ENCODE peak calls at places on chromosomes 7 and 10, in four cellular contexts. V is lower lobe of right lung, C is right lobe of liver, R is upper lobe of right lung. K is an unnamed sample.

GRCh38 chr10:88048312-88048711 is 184.9 kb downstream of the PTEN start:
- DNase-seq in R (no peak), C (no peak), V (no peak), K (no peak)

GRCh38 chr7:157446322-157446721 is 109.5 kb downstream of the DNAJB6 start:
- DNase-seq in R (peak), C (peak), V (peak), K (no peak)

GRCh38 chr10:94066411-94066810 is 72.7 kb downstream of the PLCE1 start:
- DNase-seq in R (no peak), V (no peak), C (no peak), K (no peak)

GRCh38 chr7:144391823-144392255 is 11.7 kb downstream of the NOBOX start:
- DNase-seq in R (no peak), C (no peak), V (no peak), K (peak)

GRCh38 chr10:35007858-35008301 is 82.3 kb downstream of the CUL2 start:
- DNase-seq in C (no peak), R (no peak), V (no peak), K (no peak)

GRCh38 chr10:72297281-72297967 is 23.7 kb downstream of the DDIT4 start:
- DNase-seq in V (peak), R (peak), C (peak), K (peak)

GRCh38 chr10:116765549-116766162 is 23.3 kb upstream of the HSPA12A start:
- DNase-seq in R (peak), C (no peak), V (no peak), K (no peak)

GRCh38 chr7:141208539-141208938 is 134.7 kb downstream of the TMEM178B start:
- DNase-seq in R (no peak), V (no peak), C (no peak), K (no peak)

GRCh38 chr7:93245525-93246432 is 13.6 kb downstream of the VPS50 start:
- DNase-seq in R (no peak), C (no peak), V (no peak), K (no peak)

GRCh38 chr10:60732240-60733188 is 45.8 kb upstream of the CDK1 start:
- DNase-seq in C (no peak), V (peak), R (no peak), K (no peak)

GRCh38 chr10:129866894-129867293 is 97.2 kb downstream of the EBF3 start:
- DNase-seq in V (no peak), R (no peak), C (no peak), K (no peak)

GRCh38 chr10:3775671-3776551 is 9.1 kb downstream of the KLF6 start:
- DNase-seq in R (no peak), V (no peak), C (peak), K (no peak)

GRCh38 chr7:128427289-128427891 is 17.6 kb upstream of the IMPDH1 start:
- DNase-seq in C (no peak), V (no peak), R (no peak), K (no peak)

GRCh38 chr7:24336461-24336860 is 52.5 kb downstream of the NPY start:
- DNase-seq in R (no peak), V (no peak), C (no peak), K (no peak)

GRCh38 chr10:130052193-130052592 is 58.4 kb downstream of the C10orf143 start:
- DNase-seq in V (no peak), C (no peak), R (no peak), K (no peak)

GRCh38 chr10:48490576-48491345 is 114.1 kb downstream of the ARHGAP22 start:
- DNase-seq in C (no peak), R (peak), V (no peak), K (no peak)

GRCh38 chr7:92810242-92810611 is 26.1 kb downstream of the CDK6 start:
- DNase-seq in C (no peak), R (no peak), V (no peak), K (no peak)

GRCh38 chr7:33743594-33743993 is 161.7 kb upstream of the BMPER start:
- DNase-seq in R (no peak), C (no peak), V (no peak), K (no peak)

GRCh38 chr7:6640246-6640721 is 3.2 kb downstream of the ZNF316 start:
- DNase-seq in C (no peak), V (no peak), R (no peak), K (peak)

GRCh38 chr10:132939378-132939955 is 2.9 kb downstream of the CFAP46 start:
- DNase-seq in V (peak), C (peak), R (peak), K (no peak)

GRCh38 chr10:34254596-34254995 is 560.5 kb downstream of the PARD3 start:
- DNase-seq in R (no peak), C (no peak), V (no peak), K (no peak)

GRCh38 chr10:86438091-86438749 is 71.6 kb upstream of the GRID1 start:
- DNase-seq in C (no peak), V (no peak), R (no peak), K (no peak)

GRCh38 chr7:4683043-4683883 is 1.2 kb downstream of the FOXK1 start:
- DNase-seq in C (peak), V (peak), R (peak), K (peak)

GRCh38 chr7:100676501-100677306 is 3.2 kb downstream of the GNB2 start:
- DNase-seq in V (peak), R (no peak), C (no peak), K (peak)

GRCh38 chr10:51770719-51771118 is 71.3 kb upstream of the CSTF2T start:
- DNase-seq in R (no peak), V (no peak), C (no peak), K (no peak)

GRCh38 chr10:7626283-7626682 is 40.5 kb downstream of the ITIH5 start:
- DNase-seq in C (no peak), V (no peak), R (no peak), K (peak)

GRCh38 chr10:97185326-97186058 is at the start of gene SLIT1:
- DNase-seq in C (peak), V (no peak), R (peak), K (no peak)

GRCh38 chr7:93316730-93317129 is 84.6 kb downstream of the VPS50 start:
- DNase-seq in C (no peak), R (no peak), V (no peak), K (no peak)

GRCh38 chr7:81173766-81174281 is 255.0 kb upstream of the SEMA3C start:
- DNase-seq in R (no peak), C (no peak), V (no peak), K (no peak)

GRCh38 chr10:23786594-23786993 is 347.7 kb downstream of the OTUD1 start:
- DNase-seq in V (no peak), C (no peak), R (no peak), K (no peak)

GRCh38 chr10:102326031-102326430 is 69.5 kb upstream of the NFKB2 start:
- DNase-seq in C (no peak), V (no peak), R (no peak), K (no peak)

GRCh38 chr7:37234928-37235327 is 213.7 kb downstream of the ELMO1 start:
- DNase-seq in C (no peak), R (no peak), V (no peak), K (no peak)

GRCh38 chr7:137073571-137074325 is 205.3 kb downstream of the CHRM2 start:
- DNase-seq in V (no peak), R (no peak), C (no peak), K (no peak)

DNA sequence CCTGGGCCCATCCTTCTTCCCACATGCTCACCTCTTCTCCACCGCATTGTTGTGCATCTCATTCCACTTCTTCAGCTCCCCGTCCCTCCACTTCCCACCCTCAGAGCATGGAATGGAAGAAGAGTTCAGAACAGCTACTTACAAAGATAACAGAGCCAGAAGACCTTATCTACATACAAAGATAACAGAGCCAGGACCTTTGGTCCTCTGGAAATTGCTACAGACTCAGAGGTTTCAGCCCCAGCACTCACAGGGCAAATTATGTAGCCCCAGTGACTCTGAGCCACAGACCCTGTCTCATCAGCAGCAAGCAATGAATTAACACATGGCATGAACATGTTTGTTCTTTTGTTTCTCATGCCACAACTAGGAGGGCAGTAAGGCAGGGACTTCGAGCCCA is 28.7 kb upstream of the SLC29A3 start:
- DNase-seq in R (no peak), V (peak), C (no peak), K (no peak)
- H3K27ac ChIP-seq in R (no peak), V (no peak), C (peak), K (no peak)

GRCh38 chr10:13857465-13857864 is 270.7 kb downstream of the PRPF18 start:
- DNase-seq in V (no peak), R (no peak), C (no peak), K (no peak)
- H3K27ac ChIP-seq in V (no peak), R (no peak), C (no peak), K (no peak)

DNA sequence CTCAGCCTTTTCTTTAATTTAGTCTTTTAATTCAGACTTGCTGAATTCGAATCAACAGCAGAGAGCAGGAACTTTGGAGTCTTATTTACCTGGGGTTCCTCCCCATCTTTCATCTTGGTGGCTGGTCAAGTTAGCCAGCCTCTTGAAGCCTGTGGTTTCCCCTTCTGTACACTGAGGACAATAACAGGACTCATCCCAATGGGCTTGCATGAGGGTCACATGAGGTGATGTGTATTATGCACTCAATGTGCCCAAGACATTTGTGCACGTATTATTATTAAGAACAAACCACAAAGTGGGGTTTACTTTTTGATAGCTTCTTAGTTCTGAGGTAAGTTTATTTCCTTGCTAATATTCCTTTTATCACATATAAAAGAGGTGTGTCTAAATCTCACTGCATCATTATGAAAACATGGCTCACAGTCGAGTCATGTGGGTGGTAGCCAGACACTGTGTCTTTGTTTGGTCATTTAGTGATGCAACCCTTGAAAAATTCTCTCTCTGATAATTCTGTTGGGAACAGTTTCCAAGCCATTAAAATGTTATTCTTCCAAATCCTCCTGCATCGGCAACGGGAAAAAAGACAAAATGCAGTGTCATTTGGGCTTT is 86.5 kb upstream of the GRB10 start:
- DNase-seq in C (no peak), R (no peak), V (no peak), K (no peak)
- H3K27ac ChIP-seq in C (no peak), R (no peak), V (no peak), K (no peak)

DNA sequence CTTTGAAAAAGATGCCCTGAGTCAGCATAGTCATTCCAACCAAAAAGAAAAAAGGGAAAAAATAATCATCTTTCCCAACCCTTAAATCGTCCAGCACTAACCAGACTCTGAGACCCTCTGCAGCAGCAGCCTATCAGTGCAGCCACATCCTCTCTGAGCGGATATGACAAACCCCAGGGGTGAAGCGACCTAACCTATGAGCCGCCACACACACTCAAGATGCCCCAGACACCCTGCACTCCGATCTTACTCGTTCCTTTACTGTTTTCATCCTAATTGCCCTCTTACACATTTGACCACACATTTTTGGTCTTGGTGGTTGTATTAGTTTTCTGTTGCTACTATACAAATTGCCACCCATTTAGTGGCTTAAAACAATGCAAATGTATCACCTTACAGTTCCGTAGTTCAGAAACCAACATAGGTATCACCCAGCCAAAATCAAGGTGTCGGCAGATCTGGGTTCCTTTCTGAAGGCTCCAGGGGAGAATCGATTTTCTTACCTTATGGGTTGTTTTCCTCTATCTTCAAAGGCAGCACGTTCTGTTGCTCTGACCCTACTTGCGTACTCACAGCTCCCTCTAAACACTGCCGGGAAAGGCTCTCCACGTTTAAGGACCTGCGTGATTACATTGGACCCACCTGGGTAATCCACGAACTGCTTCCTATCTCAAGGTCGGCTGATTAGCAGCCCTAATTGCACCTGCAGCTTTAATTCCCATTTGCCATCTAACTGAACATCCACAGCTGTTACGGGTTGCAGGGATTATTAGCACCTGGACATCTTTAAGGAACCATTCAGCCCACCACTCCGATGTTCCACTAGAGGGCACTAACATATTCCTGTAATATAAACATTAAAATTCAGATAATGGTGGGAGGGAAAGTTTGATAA is 37.3 kb upstream of the PRSS1 start:
- DNase-seq in R (no peak), V (no peak), C (no peak), K (no peak)
- H3K27ac ChIP-seq in R (no peak), V (no peak), C (no peak), K (no peak)

GRCh38 chr7:19709249-19709578 is 377 bp upstream of the POLR1F start:
- DNase-seq in V (no peak), R (no peak), C (no peak), K (no peak)

GRCh38 chr7:19707240-19707639 is 1.6 kb downstream of the POLR1F start:
- DNase-seq in R (no peak), V (no peak), C (no peak), K (no peak)

GRCh38 chr7:19713676-19714075 is 4.8 kb upstream of the POLR1F start:
- DNase-seq in R (no peak), V (no peak), C (no peak), K (peak)

GRCh38 chr7:19705663-19706062 is 3.2 kb downstream of the POLR1F start:
- DNase-seq in R (no peak), V (no peak), C (no peak), K (no peak)

DNA sequence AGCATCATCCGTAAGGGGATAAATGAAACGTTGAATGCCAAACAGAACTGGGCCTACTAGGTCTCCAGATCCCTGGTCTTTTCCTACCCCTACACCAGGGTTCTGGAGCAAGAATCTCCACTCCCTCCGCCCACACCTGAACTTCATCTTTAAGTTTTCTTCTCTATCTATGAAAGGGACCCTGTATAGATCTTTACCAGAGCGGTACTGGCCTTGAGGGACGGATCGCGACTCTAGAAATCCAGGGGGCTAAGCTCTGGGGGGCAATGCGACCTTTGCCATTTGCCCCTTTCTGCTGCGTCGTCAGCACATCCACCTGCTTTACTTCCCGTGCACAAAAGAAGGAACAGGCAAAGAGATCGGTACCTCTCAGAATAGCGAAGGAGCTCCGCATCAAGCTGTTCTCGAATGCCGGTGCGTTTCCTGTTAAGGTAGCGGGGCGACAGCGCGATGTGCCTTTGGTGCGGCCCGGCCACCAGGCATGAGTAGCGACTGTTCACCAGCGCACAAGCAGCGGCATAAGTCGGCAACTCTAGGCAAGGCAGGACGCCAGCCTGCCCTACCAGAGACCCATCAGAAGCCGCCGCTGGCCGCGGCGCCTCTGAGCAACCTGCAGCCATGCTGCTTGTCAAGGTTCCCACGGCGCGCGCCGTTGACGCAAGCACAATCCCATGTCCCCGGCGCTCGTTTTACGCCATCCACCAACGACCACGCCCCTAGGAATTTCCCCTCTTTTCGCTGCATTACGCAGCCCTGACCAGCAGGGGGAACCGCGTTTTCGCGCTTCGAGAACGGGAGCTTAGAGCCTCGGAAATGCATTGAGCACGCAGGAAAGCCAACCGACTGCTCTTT is at the start of gene POLR1F:
- DNase-seq in C (peak), R (peak), V (peak), K (peak)
- H3K27ac ChIP-seq in C (peak), R (peak), V (peak), K (peak)

DNA sequence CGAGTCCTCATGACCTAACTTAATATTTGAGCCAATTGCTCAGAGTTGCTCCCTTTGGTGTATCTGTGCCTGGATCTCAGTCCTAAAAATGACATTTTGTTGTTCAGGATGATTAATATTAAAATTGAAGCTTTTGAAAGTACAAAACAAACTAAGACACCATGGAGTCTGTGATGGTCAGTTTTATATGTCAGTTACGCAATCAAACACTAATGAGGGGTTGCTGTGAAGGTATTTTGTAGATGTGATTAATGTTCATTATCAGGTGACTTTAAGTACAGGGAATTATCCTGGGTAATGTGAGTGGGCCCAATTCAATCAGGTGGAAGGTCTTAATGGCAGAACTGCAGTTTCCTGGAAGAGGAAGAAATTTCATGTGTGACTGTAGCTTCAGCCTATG is 546.7 kb downstream of the REEP3 start:
- DNase-seq in V (no peak), R (no peak), C (no peak), K (no peak)
- H3K27ac ChIP-seq in V (no peak), R (no peak), C (no peak), K (no peak)

GRCh38 chr7:101943306-101943705 is 125.9 kb downstream of the CUX1 start:
- DNase-seq in C (no peak), V (no peak), R (peak), K (no peak)

GRCh38 chr7:101944611-101945010 is 127.2 kb downstream of the CUX1 start:
- DNase-seq in C (no peak), V (no peak), R (peak), K (no peak)

GRCh38 chr7:101943889-101944605 is 126.6 kb downstream of the CUX1 start:
- DNase-seq in C (no peak), R (no peak), V (no peak), K (no peak)

GRCh38 chr7:101942603-101943210 is 125.3 kb downstream of the CUX1 start:
- DNase-seq in R (peak), C (no peak), V (no peak), K (no peak)

GRCh38 chr7:101945034-101945758 is 127.8 kb downstream of the CUX1 start:
- DNase-seq in C (no peak), R (peak), V (no peak), K (peak)
- H3K27ac ChIP-seq in C (no peak), R (no peak), V (no peak), K (peak)